ENCODE peak calls at places on chromosomes 16 and 17, in four cellular contexts. K, A, H and G are unnamed samples.

GRCh38 chr17:77107506-77108433 is 33.0 kb upstream of the SEC14L1 start:
- DNase-seq in A (peak), K (no peak), H (no peak), G (peak)

GRCh38 chr17:49901460-49902331 is 53.8 kb upstream of the TAC4 start:
- DNase-seq in K (no peak), A (no peak), H (no peak), G (no peak)

GRCh38 chr17:43601280-43602050 is 55.3 kb upstream of the ETV4 start:
- DNase-seq in A (peak), K (no peak), H (no peak), G (peak)

GRCh38 chr16:28091706-28092105 is 28.2 kb upstream of the GSG1L start:
- DNase-seq in A (no peak), K (no peak), H (no peak), G (no peak)

GRCh38 chr16:27366687-27367462 is 35.1 kb upstream of the IL21R start:
- DNase-seq in K (no peak), A (no peak), H (no peak), G (no peak)

GRCh38 chr16:48117217-48118105 is 38.3 kb downstream of the ABCC12 start:
- DNase-seq in H (no peak), A (peak), K (peak), G (no peak)

GRCh38 chr17:61491981-61492380 is 39.8 kb downstream of the TBX4 start:
- DNase-seq in K (no peak), H (no peak), A (no peak), G (no peak)

GRCh38 chr17:16243811-16244567 is 27.0 kb downstream of the PIGL start:
- DNase-seq in A (no peak), H (no peak), K (no peak), G (peak)

GRCh38 chr16:17414421-17414820 is 56.3 kb downstream of the XYLT1 start:
- DNase-seq in K (no peak), A (no peak), H (no peak), G (no peak)

GRCh38 chr16:83908798-83909197 is 9.9 kb downstream of the MLYCD start:
- DNase-seq in A (no peak), K (no peak), H (no peak), G (no peak)

GRCh38 chr17:1186923-1187771 is 7.4 kb upstream of the ABR start:
- DNase-seq in K (peak), H (peak), A (peak), G (peak)

GRCh38 chr17:8654822-8655221 is 24.3 kb upstream of the MYH10 start:
- DNase-seq in K (no peak), A (no peak), H (no peak), G (no peak)

GRCh38 chr17:8007836-8008235 is 5.4 kb downstream of the GUCY2D start:
- DNase-seq in A (no peak), K (no peak), H (no peak), G (no peak)

GRCh38 chr16:4684763-4685162 is 8.6 kb upstream of the NUDT16L1 start:
- DNase-seq in H (no peak), A (no peak), K (no peak), G (no peak)

GRCh38 chr16:87921236-87921773 is 15.0 kb downstream of the CA5A start:
- DNase-seq in A (no peak), K (no peak), H (no peak), G (no peak)

GRCh38 chr16:56916571-56917403 is 15.2 kb upstream of the HERPUD1 start:
- DNase-seq in K (no peak), A (no peak), H (no peak), G (no peak)

GRCh38 chr16:27273670-27274522 is 5.3 kb upstream of the NSMCE1 start:
- DNase-seq in A (no peak), H (no peak), K (peak), G (peak)

GRCh38 chr17:50352693-50353599 is 7.0 kb downstream of the XYLT2 start:
- DNase-seq in H (no peak), K (no peak), A (no peak), G (no peak)

GRCh38 chr17:58329035-58329807 is 626 bp upstream of the TSPOAP1 start:
- DNase-seq in K (no peak), H (peak), A (no peak), G (no peak)

GRCh38 chr16:67936124-67936875 is at the start of gene PSMB10:
- DNase-seq in K (no peak), H (no peak), A (peak), G (peak)

GRCh38 chr16:85781685-85782370 is 17.5 kb downstream of the EMC8 start:
- DNase-seq in H (peak), K (no peak), A (peak), G (peak)

GRCh38 chr17:42050360-42051012 is at the start of gene C17orf113:
- DNase-seq in A (no peak), K (peak), H (peak), G (no peak)

GRCh38 chr16:85979605-85980004 is 80.6 kb downstream of the IRF8 start:
- DNase-seq in A (no peak), K (no peak), H (no peak), G (no peak)

GRCh38 chr17:29149431-29150064 is 30.6 kb downstream of the MYO18A start:
- DNase-seq in H (no peak), A (no peak), K (no peak), G (peak)

GRCh38 chr17:13410874-13411273 is 190.9 kb downstream of the HS3ST3A1 start:
- DNase-seq in A (peak), H (no peak), K (no peak), G (peak)

GRCh38 chr17:31733326-31733725 is 125.7 kb downstream of the COPRS start:
- DNase-seq in H (no peak), K (no peak), A (no peak), G (no peak)

GRCh38 chr17:44826123-44826790 is 3.8 kb downstream of the GJC1 start:
- DNase-seq in K (peak), A (no peak), H (no peak), G (no peak)

GRCh38 chr16:19649980-19650379 is 68.0 kb downstream of the KNOP1 start:
- DNase-seq in H (no peak), A (no peak), K (no peak), G (no peak)

GRCh38 chr17:60901222-60901621 is 223.6 kb downstream of the BCAS3 start:
- DNase-seq in H (no peak), K (no peak), A (peak), G (peak)

GRCh38 chr17:65100316-65101140 is 36.6 kb upstream of the RGS9 start:
- DNase-seq in K (peak), A (peak), H (peak), G (peak)

GRCh38 chr16:84053237-84053636 is 10.6 kb upstream of the SLC38A8 start:
- DNase-seq in A (no peak), K (no peak), H (no peak), G (no peak)

GRCh38 chr17:45895304-45895968 is 1.1 kb downstream of the MAPT start:
- DNase-seq in H (peak), K (peak), A (peak), G (no peak)

GRCh38 chr17:74452841-74453661 is 13.4 kb upstream of the CD300A start:
- DNase-seq in K (no peak), A (no peak), H (no peak), G (no peak)

GRCh38 chr17:36608280-36608679 is 6.9 kb downstream of the MRM1 start:
- DNase-seq in A (no peak), K (no peak), H (no peak), G (no peak)

GRCh38 chr17:1769826-1770477 is 8.1 kb downstream of the SERPINF1 start:
- DNase-seq in K (no peak), A (no peak), H (no peak), G (no peak)

GRCh38 chr17:21285164-21286065 is 904 bp downstream of the MAP2K3 start:
- DNase-seq in A (peak), K (peak), H (peak), G (peak)